ENCODE peak calls at places on chromosomes 13 and 19, in four cellular contexts. A is endothelial cell of umbilical vein, U is adrenal gland, V is body of pancreas. Z is an unnamed sample.
A peak's percentile ranks its signal among the peaks of the same experiment; 100 is the strongest.

GRCh38 chr13:97274782-97275252 is 52.7 kb downstream of the MBNL2 start:
- DNase-seq in A (peak; percentile 67), U (no peak), V (no peak), Z (no peak)

GRCh38 chr19:44725684-44726083 is 22.8 kb upstream of the BCL3 start:
- DNase-seq in A (no peak), U (no peak), V (peak; percentile 29), Z (no peak)

GRCh38 chr13:45021250-45021649 is 31.9 kb downstream of the GPALPP1 start:
- DNase-seq in A (no peak), U (no peak), V (no peak), Z (no peak)

GRCh38 chr13:79662882-79663281 is 181.9 kb downstream of the NDFIP2 start:
- DNase-seq in A (peak; percentile 42), U (peak; percentile 17), V (no peak), Z (no peak)

GRCh38 chr13:47875206-47875605 is 125.9 kb downstream of the SUCLA2 start:
- DNase-seq in A (no peak), U (no peak), V (no peak), Z (no peak)

GRCh38 chr19:17762505-17763229 is 11.4 kb downstream of the FCHO1 start:
- DNase-seq in A (peak; percentile 39), U (peak; percentile 43), V (no peak), Z (peak; percentile 82)

GRCh38 chr13:57857945-57858344 is 226.4 kb downstream of the PCDH17 start:
- DNase-seq in A (no peak), U (no peak), V (no peak), Z (no peak)

GRCh38 chr19:38031423-38031770 is 124.4 kb downstream of the SIPA1L3 start:
- DNase-seq in A (peak; percentile 63), U (no peak), V (no peak), Z (no peak)

GRCh38 chr19:34178276-34178614 is 5.9 kb downstream of the LSM14A start:
- DNase-seq in A (no peak), U (no peak), V (no peak), Z (no peak)

GRCh38 chr19:34173145-34173956 is 1.0 kb downstream of the LSM14A start:
- DNase-seq in A (peak; percentile 73), U (peak; percentile 50), V (peak; percentile 35), Z (peak; percentile 51)

GRCh38 chr19:34179066-34179465 is 6.8 kb downstream of the LSM14A start:
- DNase-seq in A (no peak), U (no peak), V (no peak), Z (no peak)

GRCh38 chr19:34180273-34180672 is 8.0 kb downstream of the LSM14A start:
- DNase-seq in A (no peak), U (no peak), V (no peak), Z (no peak)

GRCh38 chr19:34176581-34176980 is 4.3 kb downstream of the LSM14A start:
- DNase-seq in A (no peak), U (no peak), V (no peak), Z (no peak)
- TF ChIP-seq POLR2A in A (no peak), U (no peak), V (no peak), Z (no peak)

GRCh38 chr13:113123226-113124150 is 889 bp downstream of the F10 start:
- DNase-seq in A (no peak), U (no peak), V (no peak), Z (peak; percentile 15)
- TF ChIP-seq CTCF in A (peak; percentile 5), U (no peak), V (no peak), Z (no peak)

GRCh38 chr19:39937792-39938191 is 3.4 kb upstream of the FCGBP start:
- DNase-seq in A (no peak), U (no peak), V (no peak), Z (no peak)
- H3K4me1 ChIP-seq in A (peaks cover 12% of the 10 kb centered on the region), U (no peaks in the 10 kb centered on the region), V (peaks cover 3% of the 10 kb centered on the region), Z (peaks cover 4% of the 10 kb centered on the region)

DNA sequence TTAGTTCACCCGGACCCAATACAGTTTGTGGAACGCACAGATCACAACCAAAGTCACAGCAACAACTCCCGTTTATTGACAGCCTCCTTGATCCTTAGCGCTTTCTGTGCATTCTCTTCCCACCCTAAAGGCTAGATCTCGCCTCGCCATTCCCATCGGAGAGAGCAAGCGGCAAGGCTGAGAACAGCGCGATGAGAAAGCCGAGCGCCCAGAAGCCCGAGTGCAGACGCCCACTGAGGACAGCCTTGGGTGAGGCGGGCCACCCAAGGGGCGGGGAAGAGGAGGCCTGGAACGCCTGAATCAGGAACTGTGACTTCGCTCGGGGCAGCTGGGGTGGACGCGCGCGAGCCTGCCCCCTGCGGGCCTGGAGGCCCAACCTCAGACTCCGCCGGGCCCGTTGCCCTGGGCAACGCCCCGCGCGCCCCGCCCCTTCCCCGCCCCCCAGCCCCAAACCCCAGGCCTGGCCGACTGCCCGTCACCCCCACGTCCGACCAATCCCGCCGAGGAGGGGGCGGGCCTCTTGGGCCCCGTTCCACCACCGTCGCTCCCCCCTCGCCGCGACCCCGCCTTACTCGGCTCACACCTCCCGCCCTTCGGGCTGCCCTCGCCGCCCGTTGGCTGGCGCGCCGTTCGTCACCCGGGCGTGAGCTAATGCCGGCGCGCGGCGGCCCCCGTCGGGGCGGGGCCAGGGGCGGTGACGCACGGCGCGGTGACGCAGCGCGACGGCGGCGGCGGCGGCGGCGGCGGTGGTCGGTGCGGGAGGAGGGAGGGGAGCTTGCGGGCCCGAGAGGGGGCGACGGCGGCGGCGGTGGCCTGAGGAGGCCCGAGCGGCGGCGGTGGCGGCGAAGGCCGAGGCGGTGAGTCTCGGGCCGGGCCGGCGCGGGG is at the start of gene SAMD4B:
- DNase-seq in A (peak; percentile 97), U (peak; percentile 99), V (peak; percentile 99), Z (peak; percentile 98)
- TF ChIP-seq POLR2A in A (peak; percentile 95), U (peak; percentile 93), V (peak; percentile 96), Z (no peak)

DNA sequence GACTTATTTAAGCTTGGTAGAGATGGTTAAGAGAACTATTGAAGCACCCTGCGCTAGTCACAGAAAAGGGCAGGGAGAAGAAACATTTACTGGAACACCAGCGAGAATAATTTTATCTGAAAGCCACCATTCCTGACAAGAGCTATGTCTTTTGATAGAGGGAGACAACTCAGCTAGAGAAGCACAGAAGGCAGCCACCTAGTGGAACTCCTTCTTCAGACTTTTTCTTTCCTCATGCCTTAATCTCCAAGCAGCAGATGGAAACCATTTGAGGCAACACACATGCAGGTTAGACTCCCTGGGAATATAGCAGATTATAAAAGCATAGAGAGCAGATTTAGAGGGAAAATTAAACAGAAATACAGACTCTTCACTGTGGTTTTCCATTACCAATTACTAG is 813.4 kb downstream of the SLITRK6 start:
- DNase-seq in A (no peak), U (no peak), V (no peak), Z (no peak)
- TF ChIP-seq CTCF in A (no peak), U (no peak), V (no peak), Z (no peak)

GRCh38 chr19:8392017-8392591 is 1.9 kb downstream of the RAB11B start:
- DNase-seq in A (peak; percentile 63), U (peak; percentile 78), V (peak; percentile 70), Z (peak; percentile 43)
- H3K4me1 ChIP-seq in A (peaks cover 30% of the 10 kb centered on the region), U (peaks cover 58% of the 10 kb centered on the region), V (peaks cover 90% of the 10 kb centered on the region), Z (peaks cover 47% of the 10 kb centered on the region)

GRCh38 chr19:49847731-49848696 is 2.9 kb upstream of the PTOV1 start:
- DNase-seq in A (no peak), U (no peak), V (no peak), Z (no peak)
- TF ChIP-seq POLR2A in A (no peak), U (no peak), V (no peak), Z (no peak)

Z was measured in testis.